ENCODE peak calls at places on chromosomes 1 and 21, in four cellular contexts. One of them, this sample, is unnamed.

GRCh38 chr1:49234988-49235387 is 458.3 kb upstream of the BEND5 start:
- DNase-seq in WTC11: no peak
- DNase-seq in HepG2: no peak
- DNase-seq in K562: no peak
- DNase-seq in this sample: no peak

GRCh38 chr21:45502006-45502345 is 40.3 kb downstream of the SLC19A1 start:
- DNase-seq in WTC11: no peak
- DNase-seq in HepG2: no peak
- DNase-seq in K562: no peak
- DNase-seq in this sample: no peak

GRCh38 chr21:40404319-40404906 is 442.5 kb downstream of the DSCAM start:
- DNase-seq in WTC11: no peak
- DNase-seq in HepG2: no peak
- DNase-seq in K562: no peak
- DNase-seq in this sample: no peak

GRCh38 chr1:151504759-151505158 is 6.4 kb upstream of the CGN start:
- DNase-seq in WTC11: no peak
- DNase-seq in HepG2: no peak
- DNase-seq in K562: no peak
- DNase-seq in this sample: no peak

GRCh38 chr1:212595229-212595628 is 13.3 kb upstream of the ATF3 start:
- DNase-seq in WTC11: peak
- DNase-seq in HepG2: no peak
- DNase-seq in K562: no peak
- DNase-seq in this sample: no peak

GRCh38 chr1:26496881-26497280 is 24.6 kb downstream of the HMGN2 start:
- DNase-seq in WTC11: no peak
- DNase-seq in HepG2: no peak
- DNase-seq in K562: no peak
- DNase-seq in this sample: no peak

GRCh38 chr1:26290416-26291261 is 10.8 kb downstream of the SH3BGRL3 start:
- DNase-seq in WTC11: no peak
- DNase-seq in HepG2: no peak
- DNase-seq in K562: no peak
- DNase-seq in this sample: peak

GRCh38 chr1:62288224-62288623 is 31.0 kb downstream of the KANK4 start:
- DNase-seq in WTC11: no peak
- DNase-seq in HepG2: peak
- DNase-seq in K562: no peak
- DNase-seq in this sample: no peak

GRCh38 chr1:225767591-225768540 is 9.8 kb upstream of the SRP9 start:
- DNase-seq in WTC11: peak
- DNase-seq in HepG2: peak
- DNase-seq in K562: no peak
- DNase-seq in this sample: no peak

GRCh38 chr1:237701534-237701933 is 189.2 kb downstream of the ZP4 start:
- DNase-seq in WTC11: no peak
- DNase-seq in HepG2: no peak
- DNase-seq in K562: no peak
- DNase-seq in this sample: no peak

GRCh38 chr1:64337476-64337875 is 132.5 kb upstream of the CACHD1 start:
- DNase-seq in WTC11: no peak
- DNase-seq in HepG2: no peak
- DNase-seq in K562: no peak
- DNase-seq in this sample: peak

GRCh38 chr1:203379831-203380230 is 28.9 kb upstream of the FMOD start:
- DNase-seq in WTC11: no peak
- DNase-seq in HepG2: no peak
- DNase-seq in K562: no peak
- DNase-seq in this sample: no peak

GRCh38 chr1:165056914-165057313 is 299.6 kb downstream of the LMX1A start:
- DNase-seq in WTC11: no peak
- DNase-seq in HepG2: no peak
- DNase-seq in K562: no peak
- DNase-seq in this sample: no peak
- TF ChIP-seq FOXJ3 in WTC11: no peak
- TF ChIP-seq FOXJ3 in HepG2: no peak
- TF ChIP-seq FOXJ3 in K562: no peak
- TF ChIP-seq FOXJ3 in this sample: no peak

DNA sequence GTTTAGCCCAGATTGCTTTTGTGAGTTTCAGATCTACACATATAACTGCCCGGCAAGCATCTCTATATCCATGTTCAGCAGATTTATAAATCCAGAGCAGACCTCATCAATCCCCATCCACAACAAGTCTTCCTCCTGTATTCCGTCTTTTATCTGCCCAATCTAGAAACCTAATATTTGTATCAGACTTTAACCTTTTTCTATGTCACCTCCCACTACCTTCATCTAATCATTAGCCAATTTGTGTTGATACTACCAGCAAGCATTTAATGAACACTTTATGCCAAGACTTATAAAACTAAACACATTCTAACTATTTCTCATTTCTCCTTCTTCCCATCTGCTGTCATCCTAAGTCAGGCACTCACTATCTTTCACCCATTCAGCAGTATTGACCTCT is 135.5 kb downstream of the PBX1 start:
- DNase-seq in WTC11: no peak
- DNase-seq in HepG2: no peak
- DNase-seq in K562: no peak
- DNase-seq in this sample: no peak
- TF ChIP-seq FOXJ3 in WTC11: no peak
- TF ChIP-seq FOXJ3 in HepG2: no peak
- TF ChIP-seq FOXJ3 in K562: no peak
- TF ChIP-seq FOXJ3 in this sample: no peak

GRCh38 chr1:87834941-87835340 is 506.3 kb downstream of the LMO4 start:
- DNase-seq in WTC11: no peak
- DNase-seq in HepG2: no peak
- DNase-seq in K562: no peak
- DNase-seq in this sample: no peak
- TF ChIP-seq FOXJ3 in WTC11: no peak
- TF ChIP-seq FOXJ3 in HepG2: no peak
- TF ChIP-seq FOXJ3 in K562: no peak
- TF ChIP-seq FOXJ3 in this sample: no peak

GRCh38 chr1:19336543-19336942 is 24.4 kb downstream of the SLC66A1 start:
- DNase-seq in WTC11: no peak
- DNase-seq in HepG2: no peak
- DNase-seq in K562: no peak
- DNase-seq in this sample: no peak
- TF ChIP-seq FOXJ3 in WTC11: no peak
- TF ChIP-seq FOXJ3 in HepG2: no peak
- TF ChIP-seq FOXJ3 in K562: no peak
- TF ChIP-seq FOXJ3 in this sample: no peak

GRCh38 chr1:200279810-200280411 is 129.9 kb downstream of the ZNF281 start:
- DNase-seq in WTC11: peak
- DNase-seq in HepG2: peak
- DNase-seq in K562: peak
- DNase-seq in this sample: peak
- TF ChIP-seq FOXJ3 in WTC11: no peak
- TF ChIP-seq FOXJ3 in HepG2: no peak
- TF ChIP-seq FOXJ3 in K562: no peak
- TF ChIP-seq FOXJ3 in this sample: no peak

DNA sequence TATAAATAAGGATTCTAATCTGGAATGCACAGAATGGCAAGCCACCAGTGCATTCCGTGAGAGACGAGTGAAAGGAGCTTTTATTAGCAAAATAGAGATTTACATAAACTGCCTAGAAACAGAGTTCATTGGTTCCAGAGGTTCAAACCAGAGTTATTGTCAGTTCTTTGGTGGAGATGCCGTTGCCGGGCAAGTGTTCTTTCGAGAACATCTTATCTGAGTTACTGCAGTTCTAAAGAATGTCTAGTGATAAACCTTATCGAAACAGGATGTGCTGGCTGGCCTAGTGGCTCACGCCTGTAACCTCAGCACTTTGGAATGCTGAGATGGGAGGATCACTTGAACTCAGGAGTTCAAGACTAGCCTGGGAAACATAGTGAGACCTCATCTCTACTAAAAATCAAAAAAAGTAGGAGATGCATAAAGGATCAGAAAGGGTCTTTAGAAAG is 19.8 kb upstream of the EVI5 start:
- DNase-seq in WTC11: peak
- DNase-seq in HepG2: peak
- DNase-seq in K562: peak
- DNase-seq in this sample: no peak
- TF ChIP-seq FOXJ3 in WTC11: no peak
- TF ChIP-seq FOXJ3 in HepG2: no peak
- TF ChIP-seq FOXJ3 in K562: no peak
- TF ChIP-seq FOXJ3 in this sample: no peak

This sample was measured in SK-N-SH.